ENCODE peak calls at places on chromosomes 11 and 22, in five cellular contexts. M is A673; B is CD8-positive, alpha-beta T cell; A is choroid plexus epithelial cell; U is AG04450. T is an unnamed sample.

GRCh38 chr11:88087281-88087680 is 88.0 kb downstream of the RAB38 start:
- DNase-seq in M (no peak), B (no peak), A (no peak), U (no peak), T (no peak)

GRCh38 chr11:6991227-6991626 is 28.9 kb downstream of the ZNF214 start:
- DNase-seq in M (no peak), B (no peak), A (no peak), U (no peak), T (peak)

GRCh38 chr11:100791873-100792272 is 104.8 kb downstream of the ARHGAP42 start:
- DNase-seq in M (no peak), B (no peak), A (peak), U (no peak), T (no peak)

GRCh38 chr22:24435861-24436351 is 8.5 kb downstream of the ADORA2A start:
- DNase-seq in M (no peak), B (no peak), A (peak), U (no peak), T (no peak)

GRCh38 chr11:130426223-130427048 is 2.0 kb downstream of the ADAMTS8 start:
- DNase-seq in M (no peak), B (no peak), A (no peak), U (no peak), T (no peak)

GRCh38 chr22:45977003-45977395 is at the start of gene WNT7B:
- DNase-seq in M (no peak), B (no peak), A (no peak), U (no peak), T (peak)

GRCh38 chr11:121356357-121356756 is 63.8 kb downstream of the SC5D start:
- DNase-seq in M (no peak), B (no peak), A (no peak), U (no peak), T (no peak)

GRCh38 chr11:129644326-129644725 is 171.3 kb upstream of the TMEM45B start:
- DNase-seq in M (no peak), B (no peak), A (peak), U (no peak), T (no peak)

GRCh38 chr11:20158597-20159257 is 1.5 kb downstream of the DBX1 start:
- DNase-seq in M (peak), B (no peak), A (peak), U (peak), T (no peak)

GRCh38 chr11:116199182-116199581 is 573.6 kb downstream of the BUD13 start:
- DNase-seq in M (no peak), B (no peak), A (no peak), U (no peak), T (no peak)

GRCh38 chr11:122120096-122120495 is 4.1 kb upstream of the BLID start:
- DNase-seq in M (no peak), B (no peak), A (no peak), U (no peak), T (no peak)

GRCh38 chr11:63240098-63240497 is 3.3 kb downstream of the SLC22A25 start:
- DNase-seq in M (no peak), B (no peak), A (no peak), U (no peak), T (no peak)

GRCh38 chr11:118856314-118856713 is 27.4 kb upstream of the CXCR5 start:
- DNase-seq in M (no peak), B (no peak), A (no peak), U (no peak), T (no peak)

GRCh38 chr11:44623716-44624491 is 58.4 kb downstream of the CD82 start:
- DNase-seq in M (no peak), B (no peak), A (no peak), U (no peak), T (peak)

GRCh38 chr22:39932918-39933649 is 27.1 kb upstream of the TMA7B start:
- DNase-seq in M (peak), B (peak), A (peak), U (no peak), T (no peak)

GRCh38 chr11:111665779-111666178 is 63.5 kb downstream of the SIK2 start:
- DNase-seq in M (peak), B (no peak), A (peak), U (peak), T (no peak)

GRCh38 chr11:97963528-97964331 is 1057.0 kb upstream of the CNTN5 start:
- DNase-seq in M (no peak), B (no peak), A (peak), U (no peak), T (no peak)

GRCh38 chr22:36197065-36197440 is 4.6 kb downstream of the APOL4 start:
- DNase-seq in M (peak), B (no peak), A (peak), U (no peak), T (no peak)

GRCh38 chr22:32660292-32660691 is 141.2 kb upstream of the TIMP3 start:
- DNase-seq in M (peak), B (peak), A (peak), U (no peak), T (peak)

GRCh38 chr11:70364745-70365535 is 33.4 kb upstream of the CTTN start:
- DNase-seq in M (no peak), B (peak), A (peak), U (no peak), T (no peak)

GRCh38 chr22:20650294-20651207 is 123.4 kb upstream of the SERPIND1 start:
- DNase-seq in M (no peak), B (no peak), A (no peak), U (no peak), T (no peak)

GRCh38 chr11:117983163-117983475 is 3.1 kb upstream of the IL10RA start:
- DNase-seq in M (no peak), B (no peak), A (no peak), U (no peak), T (no peak)

GRCh38 chr11:3126207-3126865 is 38.8 kb downstream of the OSBPL5 start:
- DNase-seq in M (no peak), B (no peak), A (no peak), U (no peak), T (peak)

GRCh38 chr11:70112017-70112434 is 33.9 kb downstream of the ANO1 start:
- DNase-seq in M (no peak), B (no peak), A (no peak), U (no peak), T (no peak)

GRCh38 chr11:61777234-61778090 is 14.9 kb downstream of the TMEM258 start:
- DNase-seq in M (peak), B (no peak), A (no peak), U (no peak), T (no peak)

GRCh38 chr11:18706330-18707243 is 8.0 kb downstream of the TMEM86A start:
- DNase-seq in M (peak), B (peak), A (peak), U (no peak), T (peak)

GRCh38 chr22:24697141-24697540 is 77.4 kb downstream of the PIWIL3 start:
- DNase-seq in M (no peak), B (no peak), A (no peak), U (no peak), T (peak)

GRCh38 chr11:95792200-95792599 is 1.9 kb downstream of the CEP57 start:
- DNase-seq in M (no peak), B (no peak), A (no peak), U (no peak), T (no peak)

GRCh38 chr11:44565008-44565745 is at the start of gene CD82:
- DNase-seq in M (peak), B (peak), A (peak), U (peak), T (peak)

GRCh38 chr11:66315921-66316811 is 678 bp downstream of the CD248 start:
- DNase-seq in M (no peak), B (no peak), A (no peak), U (no peak), T (peak)

GRCh38 chr22:25030636-25031035 is 78.1 kb downstream of the KIAA1671 start:
- DNase-seq in M (no peak), B (no peak), A (no peak), U (no peak), T (no peak)

GRCh38 chr22:49281467-49282340 is 546.0 kb downstream of the BRD1 start:
- DNase-seq in M (no peak), B (no peak), A (no peak), U (no peak), T (no peak)

DNA sequence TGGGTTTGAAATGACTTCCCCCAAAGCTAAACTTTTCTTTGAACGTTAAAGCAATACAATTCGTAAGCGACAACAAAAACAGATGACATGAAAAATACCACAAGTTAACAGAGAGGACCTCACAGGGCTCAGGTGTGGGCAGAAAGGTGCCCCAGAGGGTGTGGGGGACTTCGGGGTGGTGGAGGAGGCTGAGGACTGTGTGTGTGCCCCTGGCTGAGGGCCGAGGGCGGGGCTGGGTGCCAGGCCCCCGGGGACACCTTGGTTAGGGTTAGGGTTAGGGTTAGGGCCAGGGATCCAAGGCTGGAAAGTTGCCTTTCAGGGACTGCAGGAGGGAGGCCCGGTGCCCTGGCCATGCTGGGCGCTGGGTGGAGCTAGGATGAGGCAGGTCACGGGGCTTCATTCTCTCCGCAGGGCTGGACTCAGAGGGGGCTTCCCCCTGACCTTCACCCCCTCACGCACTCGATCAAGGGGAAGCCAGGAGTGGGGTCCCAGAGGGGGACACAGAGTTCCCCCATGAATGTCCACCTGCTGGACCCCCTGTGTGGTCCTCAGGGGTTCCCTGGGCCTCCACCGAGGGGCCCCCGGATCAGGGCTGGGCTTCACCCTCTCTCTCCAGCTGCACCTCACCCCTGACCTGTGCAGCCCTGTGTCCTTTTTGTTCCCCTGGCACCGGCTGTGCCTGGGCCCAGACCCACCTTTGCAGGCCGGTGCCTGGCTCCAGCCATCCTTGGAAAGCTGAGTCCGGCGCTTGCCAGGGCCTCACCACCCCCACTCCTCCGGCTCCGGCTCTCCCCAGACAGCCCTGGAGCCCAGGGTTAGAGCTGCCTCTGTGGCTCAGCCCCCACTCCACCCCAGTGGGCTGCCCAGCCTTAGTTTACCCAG is 7.0 kb downstream of the TNNI2 start:
- DNase-seq in M (no peak), B (no peak), A (no peak), U (no peak), T (no peak)
- TF ChIP-seq CTCF in M (no peak), B (no peak), A (no peak), U (no peak), T (no peak)

DNA sequence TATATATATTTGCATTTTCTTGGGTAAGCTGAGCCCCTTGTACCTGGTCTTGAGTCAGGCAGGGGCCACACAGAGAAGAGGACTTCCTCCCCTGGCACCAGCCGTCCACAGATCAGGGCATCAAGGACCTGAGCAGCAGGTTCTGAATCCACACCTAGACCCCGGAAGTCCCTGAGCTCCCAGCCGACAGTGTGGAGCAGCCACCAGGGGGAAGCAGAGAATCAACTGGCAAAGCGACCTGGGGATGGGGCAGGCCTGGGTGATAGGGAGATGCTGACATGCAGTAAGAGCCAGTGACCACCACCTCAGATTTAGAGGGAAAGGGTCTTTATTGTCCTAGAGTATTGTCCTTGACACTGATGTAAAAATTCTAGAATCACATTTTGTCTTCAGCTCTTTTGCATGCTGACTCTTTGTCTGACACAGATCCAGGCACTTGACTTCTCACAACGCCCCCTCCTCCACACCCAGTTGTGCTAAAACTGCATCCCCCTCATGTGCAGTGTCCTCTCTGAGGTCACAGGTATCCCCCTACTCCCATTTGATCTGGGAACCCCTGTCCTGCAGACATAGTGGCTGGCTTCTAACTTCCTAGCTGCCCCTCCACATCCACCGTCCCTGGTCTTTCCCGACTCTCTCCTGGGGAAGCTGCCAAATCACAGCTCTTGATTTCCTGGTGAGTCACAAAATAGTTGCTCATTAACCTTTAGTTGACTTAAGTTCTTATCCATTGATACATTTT is 109.3 kb downstream of the GGTLC2 start:
- DNase-seq in M (peak), B (peak), A (peak), U (no peak), T (peak)
- H3K4me3 ChIP-seq in M (no peak), B (peak), A (no peak), U (no peak), T (no peak)

DNA sequence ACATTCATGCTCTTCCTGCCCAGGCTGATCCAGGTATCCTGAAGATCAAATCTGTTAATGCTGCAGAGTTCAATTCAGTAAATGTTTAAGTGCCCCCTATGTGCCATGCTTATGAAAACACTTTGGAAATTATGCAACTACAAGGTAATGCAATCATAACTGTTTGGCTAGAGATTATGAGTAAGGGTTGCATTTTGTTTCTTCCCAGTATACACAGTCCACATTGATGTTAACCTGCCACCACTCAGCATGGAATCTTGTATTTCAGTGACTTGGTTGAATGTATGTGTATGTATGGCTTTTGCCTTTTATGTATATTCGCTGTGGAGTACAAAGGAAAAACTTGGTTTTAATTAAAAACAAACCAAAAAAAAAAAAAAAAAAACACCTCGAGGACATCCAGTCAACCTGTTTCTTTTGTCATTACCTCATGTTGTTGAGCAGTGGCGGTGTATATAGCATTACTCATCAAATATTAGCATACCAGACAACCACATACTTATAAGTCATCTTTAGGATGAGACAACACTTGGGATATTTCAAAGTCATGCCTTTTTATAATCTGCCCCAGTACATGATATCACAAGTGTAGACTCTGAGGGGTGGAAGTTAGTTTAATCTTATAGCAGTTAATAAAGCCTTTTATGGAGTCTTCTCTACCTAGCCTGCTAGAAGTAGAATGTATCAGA is 86.1 kb upstream of the HORMAD2 start:
- DNase-seq in M (peak), B (no peak), A (peak), U (no peak), T (no peak)
- TF ChIP-seq CTCF in M (peak), B (no peak), A (peak), U (peak), T (no peak)

DNA sequence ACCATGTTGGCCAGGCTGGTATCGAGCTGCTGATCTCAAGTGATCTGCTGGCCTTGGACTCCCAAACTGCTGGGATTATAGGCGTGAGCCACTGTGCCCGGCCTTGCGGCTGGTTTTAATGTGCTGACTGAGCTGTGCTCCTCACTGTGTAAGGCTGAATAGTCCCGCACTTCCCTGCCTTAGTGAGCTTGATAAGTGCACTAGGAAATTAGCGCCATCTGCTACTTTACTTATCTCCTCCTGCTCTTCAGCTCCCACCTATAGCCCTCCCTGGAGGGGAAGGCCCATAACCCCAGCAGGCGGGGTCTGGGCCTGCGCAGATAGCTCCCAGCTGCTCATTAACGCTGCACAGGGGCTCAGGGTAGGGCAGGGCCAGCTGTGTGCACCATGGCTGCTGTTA is 49.4 kb downstream of the CLMP start:
- DNase-seq in M (no peak), B (no peak), A (no peak), U (no peak), T (no peak)
- H3K4me3 ChIP-seq in M (no peak), B (no peak), A (no peak), U (no peak), T (no peak)

DNA sequence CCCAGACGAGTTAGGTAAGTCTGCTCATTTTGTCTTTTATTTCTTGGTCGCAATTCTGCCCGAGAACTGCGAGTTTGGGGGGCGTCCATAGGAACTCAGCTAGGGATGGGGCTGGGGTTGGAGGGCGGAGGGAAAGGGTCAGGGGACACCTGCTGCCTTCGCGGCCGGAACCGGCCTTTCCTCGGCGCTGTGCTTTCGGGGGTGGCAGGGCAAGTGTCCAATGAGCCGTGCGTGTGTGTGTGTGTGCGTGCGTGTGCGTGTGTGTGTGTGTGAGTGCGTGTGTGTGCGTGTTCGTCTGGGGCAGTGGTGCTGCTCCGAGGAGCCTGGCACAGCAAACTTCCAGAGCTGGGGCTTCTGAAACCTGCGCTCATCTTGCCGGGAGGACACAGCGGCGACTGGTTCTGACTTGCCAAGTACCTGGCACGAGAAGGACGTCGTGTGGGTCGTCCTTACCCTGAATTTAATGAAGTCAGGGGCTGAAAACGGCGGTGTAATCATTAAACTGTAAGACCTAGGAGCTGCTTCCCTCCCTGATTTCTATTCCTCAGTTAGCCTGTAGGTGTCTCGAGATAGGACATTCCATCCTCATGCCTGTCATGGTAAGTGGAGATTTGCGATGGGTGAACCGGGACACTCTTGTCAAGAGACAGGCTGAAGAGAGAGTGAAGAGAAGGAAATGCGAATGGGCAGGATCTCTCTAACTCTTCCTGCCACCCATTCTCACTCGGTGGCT is 27.0 kb upstream of the AMOTL1 start:
- DNase-seq in M (peak), B (no peak), A (peak), U (no peak), T (no peak)
- TF ChIP-seq CTCF in M (peak), B (no peak), A (peak), U (peak), T (peak)

DNA sequence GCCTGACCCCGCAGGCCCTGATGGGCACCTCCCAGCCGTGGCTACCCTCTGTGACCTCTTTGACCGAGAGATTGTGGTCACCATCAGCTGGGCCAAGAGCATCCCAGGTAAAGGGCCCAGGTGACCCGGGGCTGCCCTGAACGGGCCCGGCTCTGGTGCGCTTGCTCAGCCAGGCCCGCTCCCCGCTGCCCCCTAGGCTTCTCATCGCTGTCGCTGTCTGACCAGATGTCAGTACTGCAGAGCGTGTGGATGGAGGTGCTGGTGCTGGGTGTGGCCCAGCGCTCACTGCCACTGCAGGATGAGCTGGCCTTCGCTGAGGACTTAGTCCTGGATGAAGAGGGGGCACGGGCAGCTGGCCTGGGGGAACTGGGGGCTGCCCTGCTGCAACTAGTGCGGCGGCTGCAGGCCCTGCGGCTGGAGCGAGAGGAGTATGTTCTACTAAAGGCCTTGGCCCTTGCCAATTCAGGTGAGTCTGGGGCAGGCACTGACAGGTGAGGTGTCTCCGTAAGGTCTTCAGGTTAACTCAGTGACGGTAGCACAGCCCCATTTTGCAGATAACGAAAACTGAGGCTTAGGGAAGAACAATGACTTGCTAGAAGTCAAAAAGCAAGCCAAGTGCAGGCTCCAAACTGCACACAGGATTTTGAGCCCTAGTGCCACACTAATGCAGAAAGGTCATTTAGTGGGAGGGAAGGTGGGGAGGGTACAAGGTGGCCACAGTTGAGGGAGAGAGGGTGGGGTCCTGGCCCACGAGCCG is 2.4 kb downstream of the TRMT112 start:
- DNase-seq in M (no peak), B (no peak), A (no peak), U (no peak), T (no peak)
- H3K4me3 ChIP-seq in M (no peak), B (no peak), A (no peak), U (no peak), T (no peak)

T was measured in left lung.